ENCODE peak calls at places on chromosomes 4 and X, in ten cellular contexts. One of them, this sample, is unnamed. For H3K4me1, the result is how much of the 10 kb centered on the place peaks cover.

GRCh38 chrX:44569122-44569521 is 26.5 kb upstream of the FUNDC1 start:
- DNase-seq in GM23338: no peak
- DNase-seq in adrenal gland: no peak
- DNase-seq in fibroblast of lung: no peak
- DNase-seq in K562: no peak
- DNase-seq in IMR-90: no peak
- DNase-seq in CD8-positive, alpha-beta memory T cell: no peak
- DNase-seq in kidney: no peak
- DNase-seq in heart right ventricle: no peak
- DNase-seq in tibial artery: no peak
- DNase-seq in this sample: no peak

GRCh38 chrX:24858004-24858746 is 157.6 kb downstream of the ARX start:
- DNase-seq in adrenal gland: no peak
- DNase-seq in fibroblast of lung: no peak
- DNase-seq in tibial artery: no peak
- DNase-seq in kidney: no peak
- DNase-seq in CD8-positive, alpha-beta memory T cell: no peak
- DNase-seq in IMR-90: peak
- DNase-seq in K562: no peak
- DNase-seq in GM23338: no peak
- DNase-seq in heart right ventricle: no peak
- DNase-seq in this sample: no peak

GRCh38 chr4:47763279-47763678 is 74.6 kb downstream of the CORIN start:
- DNase-seq in CD8-positive, alpha-beta memory T cell: no peak
- DNase-seq in tibial artery: no peak
- DNase-seq in kidney: no peak
- DNase-seq in GM23338: no peak
- DNase-seq in fibroblast of lung: no peak
- DNase-seq in K562: no peak
- DNase-seq in adrenal gland: no peak
- DNase-seq in heart right ventricle: no peak
- DNase-seq in IMR-90: no peak
- DNase-seq in this sample: no peak

GRCh38 chrX:150731795-150732194 is 38.6 kb downstream of the MTMR1 start:
- DNase-seq in heart right ventricle: peak
- DNase-seq in tibial artery: no peak
- DNase-seq in GM23338: no peak
- DNase-seq in CD8-positive, alpha-beta memory T cell: no peak
- DNase-seq in kidney: no peak
- DNase-seq in K562: peak
- DNase-seq in adrenal gland: no peak
- DNase-seq in IMR-90: peak
- DNase-seq in fibroblast of lung: peak
- DNase-seq in this sample: no peak

GRCh38 chr4:75708218-75708691 is 16.1 kb upstream of the USO1 start:
- DNase-seq in GM23338: peak
- DNase-seq in tibial artery: no peak
- DNase-seq in heart right ventricle: no peak
- DNase-seq in K562: no peak
- DNase-seq in CD8-positive, alpha-beta memory T cell: peak
- DNase-seq in kidney: no peak
- DNase-seq in IMR-90: no peak
- DNase-seq in fibroblast of lung: no peak
- DNase-seq in adrenal gland: no peak
- DNase-seq in this sample: peak

GRCh38 chrX:56794831-56795230 is 65.8 kb downstream of the NBDY start:
- DNase-seq in CD8-positive, alpha-beta memory T cell: no peak
- DNase-seq in fibroblast of lung: no peak
- DNase-seq in K562: no peak
- DNase-seq in adrenal gland: no peak
- DNase-seq in kidney: no peak
- DNase-seq in IMR-90: no peak
- DNase-seq in tibial artery: no peak
- DNase-seq in GM23338: no peak
- DNase-seq in heart right ventricle: no peak
- DNase-seq in this sample: no peak

GRCh38 chr4:185623444-185624247 is 88.3 kb upstream of the PDLIM3 start:
- DNase-seq in tibial artery: no peak
- DNase-seq in CD8-positive, alpha-beta memory T cell: no peak
- DNase-seq in kidney: no peak
- DNase-seq in GM23338: no peak
- DNase-seq in fibroblast of lung: no peak
- DNase-seq in IMR-90: no peak
- DNase-seq in heart right ventricle: no peak
- DNase-seq in adrenal gland: no peak
- DNase-seq in K562: no peak
- DNase-seq in this sample: no peak

GRCh38 chrX:83819304-83819703 is 41.6 kb upstream of the CYLC1 start:
- DNase-seq in adrenal gland: no peak
- DNase-seq in fibroblast of lung: no peak
- DNase-seq in GM23338: peak
- DNase-seq in heart right ventricle: no peak
- DNase-seq in K562: no peak
- DNase-seq in CD8-positive, alpha-beta memory T cell: no peak
- DNase-seq in tibial artery: no peak
- DNase-seq in kidney: no peak
- DNase-seq in IMR-90: no peak
- DNase-seq in this sample: no peak

GRCh38 chr4:28010543-28011235 is 1150.0 kb downstream of the STIM2 start:
- DNase-seq in CD8-positive, alpha-beta memory T cell: no peak
- DNase-seq in kidney: peak
- DNase-seq in IMR-90: peak
- DNase-seq in fibroblast of lung: no peak
- DNase-seq in K562: no peak
- DNase-seq in tibial artery: no peak
- DNase-seq in GM23338: no peak
- DNase-seq in heart right ventricle: no peak
- DNase-seq in adrenal gland: no peak
- DNase-seq in this sample: no peak

DNA sequence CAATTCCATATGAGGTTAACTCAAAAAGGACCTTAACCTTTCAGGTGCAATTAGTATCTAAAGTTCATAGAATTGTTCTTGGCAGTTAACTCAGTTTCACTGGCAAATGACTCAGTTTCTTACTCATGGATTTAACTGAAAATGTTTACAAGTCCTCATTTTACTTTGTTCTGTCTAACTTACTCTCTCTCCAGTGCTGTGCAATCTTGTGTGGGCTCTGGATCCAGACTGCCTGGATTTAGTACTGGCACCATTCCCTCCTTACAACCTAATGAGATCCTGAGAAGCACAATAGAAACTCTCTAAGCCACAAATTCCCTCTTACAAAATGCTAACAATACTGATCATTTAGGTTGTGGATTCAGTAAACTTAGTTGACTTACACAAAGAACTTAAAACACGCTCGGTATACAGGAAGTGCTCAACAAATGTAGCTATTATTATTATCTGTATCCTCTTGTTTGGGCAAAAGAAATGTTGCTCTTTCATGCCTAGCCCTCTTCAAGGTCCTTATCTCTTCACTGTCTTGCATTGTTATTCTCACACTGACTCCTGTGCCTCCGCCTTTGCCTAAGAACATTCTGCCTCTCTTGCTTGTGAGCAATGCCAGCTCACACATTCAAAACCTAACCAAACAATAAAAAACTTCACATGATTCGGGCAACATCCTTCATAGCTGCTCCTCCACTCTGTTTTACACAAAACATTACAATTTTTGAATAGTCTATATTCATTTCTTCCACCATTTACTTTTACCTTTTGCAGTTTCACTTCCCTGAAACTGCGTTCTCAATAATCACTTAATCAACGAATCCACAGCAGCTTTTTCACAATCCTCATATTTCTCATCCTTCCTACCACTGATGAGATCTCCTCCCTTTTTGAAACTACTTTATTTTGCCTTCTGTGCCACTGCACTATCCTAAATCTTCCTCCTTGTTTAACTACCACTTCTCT is 91.8 kb downstream of the PDE5A start:
- DNase-seq in IMR-90: peak
- DNase-seq in CD8-positive, alpha-beta memory T cell: no peak
- DNase-seq in adrenal gland: no peak
- DNase-seq in heart right ventricle: no peak
- DNase-seq in K562: no peak
- DNase-seq in GM23338: no peak
- DNase-seq in kidney: no peak
- DNase-seq in fibroblast of lung: peak
- DNase-seq in tibial artery: no peak
- DNase-seq in this sample: no peak
- H3K4me1 ChIP-seq in IMR-90: under half
- H3K4me1 ChIP-seq in CD8-positive, alpha-beta memory T cell: under half
- H3K4me1 ChIP-seq in adrenal gland: under half
- H3K4me1 ChIP-seq in heart right ventricle: under half
- H3K4me1 ChIP-seq in K562: under half
- H3K4me1 ChIP-seq in GM23338: under half
- H3K4me1 ChIP-seq in kidney: under half
- H3K4me1 ChIP-seq in fibroblast of lung: under half
- H3K4me1 ChIP-seq in tibial artery: under half
- H3K4me1 ChIP-seq in this sample: under half

GRCh38 chr4:7978489-7978888 is 38.8 kb upstream of the AFAP1 start:
- DNase-seq in K562: no peak
- DNase-seq in fibroblast of lung: peak
- DNase-seq in tibial artery: no peak
- DNase-seq in CD8-positive, alpha-beta memory T cell: no peak
- DNase-seq in heart right ventricle: no peak
- DNase-seq in adrenal gland: no peak
- DNase-seq in GM23338: peak
- DNase-seq in IMR-90: no peak
- DNase-seq in kidney: no peak
- DNase-seq in this sample: no peak
- H3K27ac ChIP-seq in K562: no peak
- H3K27ac ChIP-seq in fibroblast of lung: no peak
- H3K27ac ChIP-seq in tibial artery: no peak
- H3K27ac ChIP-seq in CD8-positive, alpha-beta memory T cell: no peak
- H3K27ac ChIP-seq in heart right ventricle: peak
- H3K27ac ChIP-seq in adrenal gland: no peak
- H3K27ac ChIP-seq in GM23338: peak
- H3K27ac ChIP-seq in IMR-90: no peak
- H3K27ac ChIP-seq in kidney: no peak
- H3K27ac ChIP-seq in this sample: no peak

GRCh38 chr4:2261110-2261852 is 628 bp downstream of the MXD4 start:
- DNase-seq in fibroblast of lung: peak
- DNase-seq in CD8-positive, alpha-beta memory T cell: peak
- DNase-seq in heart right ventricle: peak
- DNase-seq in tibial artery: peak
- DNase-seq in kidney: peak
- DNase-seq in IMR-90: peak
- DNase-seq in adrenal gland: peak
- DNase-seq in K562: peak
- DNase-seq in GM23338: peak
- DNase-seq in this sample: peak

GRCh38 chr4:2262944-2263250 is 988 bp upstream of the MXD4 start:
- DNase-seq in kidney: no peak
- DNase-seq in heart right ventricle: no peak
- DNase-seq in IMR-90: no peak
- DNase-seq in GM23338: no peak
- DNase-seq in fibroblast of lung: no peak
- DNase-seq in adrenal gland: no peak
- DNase-seq in K562: no peak
- DNase-seq in CD8-positive, alpha-beta memory T cell: no peak
- DNase-seq in tibial artery: no peak
- DNase-seq in this sample: no peak

GRCh38 chr4:2260336-2261109 is 1.4 kb downstream of the MXD4 start:
- DNase-seq in heart right ventricle: peak
- DNase-seq in CD8-positive, alpha-beta memory T cell: peak
- DNase-seq in K562: no peak
- DNase-seq in kidney: peak
- DNase-seq in tibial artery: peak
- DNase-seq in fibroblast of lung: no peak
- DNase-seq in GM23338: no peak
- DNase-seq in adrenal gland: peak
- DNase-seq in IMR-90: no peak
- DNase-seq in this sample: no peak

GRCh38 chr4:2262145-2262943 is 435 bp upstream of the MXD4 start:
- DNase-seq in fibroblast of lung: peak
- DNase-seq in kidney: peak
- DNase-seq in tibial artery: peak
- DNase-seq in CD8-positive, alpha-beta memory T cell: peak
- DNase-seq in adrenal gland: peak
- DNase-seq in heart right ventricle: peak
- DNase-seq in GM23338: peak
- DNase-seq in IMR-90: peak
- DNase-seq in K562: peak
- DNase-seq in this sample: peak

GRCh38 chr4:2261853-2262144 is at the start of gene MXD4:
- DNase-seq in kidney: no peak
- DNase-seq in GM23338: no peak
- DNase-seq in fibroblast of lung: no peak
- DNase-seq in heart right ventricle: no peak
- DNase-seq in CD8-positive, alpha-beta memory T cell: no peak
- DNase-seq in K562: no peak
- DNase-seq in tibial artery: no peak
- DNase-seq in IMR-90: no peak
- DNase-seq in adrenal gland: no peak
- DNase-seq in this sample: no peak
- H3K4me1 ChIP-seq in kidney: half or more
- H3K4me1 ChIP-seq in GM23338: under half
- H3K4me1 ChIP-seq in fibroblast of lung: under half
- H3K4me1 ChIP-seq in heart right ventricle: half or more
- H3K4me1 ChIP-seq in CD8-positive, alpha-beta memory T cell: under half
- H3K4me1 ChIP-seq in K562: half or more
- H3K4me1 ChIP-seq in tibial artery: under half
- H3K4me1 ChIP-seq in IMR-90: under half
- H3K4me1 ChIP-seq in adrenal gland: half or more
- H3K4me1 ChIP-seq in this sample: under half

GRCh38 chr4:128323401-128323800 is 35.8 kb upstream of the PGRMC2 start:
- DNase-seq in K562: no peak
- DNase-seq in IMR-90: no peak
- DNase-seq in CD8-positive, alpha-beta memory T cell: no peak
- DNase-seq in fibroblast of lung: no peak
- DNase-seq in tibial artery: no peak
- DNase-seq in kidney: no peak
- DNase-seq in adrenal gland: no peak
- DNase-seq in heart right ventricle: no peak
- DNase-seq in GM23338: no peak
- DNase-seq in this sample: no peak

GRCh38 chr4:128322311-128322710 is 34.7 kb upstream of the PGRMC2 start:
- DNase-seq in IMR-90: peak
- DNase-seq in GM23338: no peak
- DNase-seq in K562: no peak
- DNase-seq in tibial artery: no peak
- DNase-seq in heart right ventricle: no peak
- DNase-seq in adrenal gland: no peak
- DNase-seq in CD8-positive, alpha-beta memory T cell: no peak
- DNase-seq in fibroblast of lung: peak
- DNase-seq in kidney: no peak
- DNase-seq in this sample: no peak

GRCh38 chr4:128322986-128323385 is 35.4 kb upstream of the PGRMC2 start:
- DNase-seq in K562: no peak
- DNase-seq in GM23338: no peak
- DNase-seq in CD8-positive, alpha-beta memory T cell: no peak
- DNase-seq in fibroblast of lung: peak
- DNase-seq in tibial artery: no peak
- DNase-seq in IMR-90: peak
- DNase-seq in adrenal gland: no peak
- DNase-seq in heart right ventricle: no peak
- DNase-seq in kidney: no peak
- DNase-seq in this sample: no peak

GRCh38 chr4:128315756-128316520 is 28.3 kb upstream of the PGRMC2 start:
- DNase-seq in CD8-positive, alpha-beta memory T cell: no peak
- DNase-seq in fibroblast of lung: no peak
- DNase-seq in kidney: no peak
- DNase-seq in heart right ventricle: no peak
- DNase-seq in adrenal gland: no peak
- DNase-seq in GM23338: no peak
- DNase-seq in tibial artery: no peak
- DNase-seq in IMR-90: no peak
- DNase-seq in K562: no peak
- DNase-seq in this sample: no peak

GRCh38 chr4:128320656-128321055 is 33.0 kb upstream of the PGRMC2 start:
- DNase-seq in adrenal gland: no peak
- DNase-seq in kidney: no peak
- DNase-seq in tibial artery: no peak
- DNase-seq in heart right ventricle: no peak
- DNase-seq in K562: no peak
- DNase-seq in IMR-90: peak
- DNase-seq in fibroblast of lung: no peak
- DNase-seq in GM23338: no peak
- DNase-seq in CD8-positive, alpha-beta memory T cell: no peak
- DNase-seq in this sample: no peak
- H3K27ac ChIP-seq in adrenal gland: no peak
- H3K27ac ChIP-seq in kidney: no peak
- H3K27ac ChIP-seq in tibial artery: no peak
- H3K27ac ChIP-seq in heart right ventricle: no peak
- H3K27ac ChIP-seq in K562: no peak
- H3K27ac ChIP-seq in IMR-90: peak
- H3K27ac ChIP-seq in fibroblast of lung: no peak
- H3K27ac ChIP-seq in GM23338: no peak
- H3K27ac ChIP-seq in CD8-positive, alpha-beta memory T cell: no peak
- H3K27ac ChIP-seq in this sample: no peak

This sample was measured in effector memory CD4-positive, alpha-beta T cell.